ENCODE peak calls at places on chromosomes 13 and 19, in six cellular contexts. B, J, W, X, E and T are unnamed samples.

GRCh38 chr19:15101479-15102082 is 5.6 kb upstream of the SYDE1 start:
- DNase-seq in B (peak; percentile 67), J (peak; percentile 76), W (peak; percentile 66), X (no peak), E (peak; percentile 57), T (peak; percentile 78)

GRCh38 chr19:52170863-52171320 is 529 bp downstream of the ZNF836 start:
- DNase-seq in B (peak; percentile 2), J (peak; percentile 24), W (no peak), X (no peak), E (no peak), T (no peak)

GRCh38 chr19:17205237-17206140 is 9.7 kb upstream of the USE1 start:
- DNase-seq in B (peak; percentile 72), J (peak; percentile 78), W (peak; percentile 76), X (no peak), E (peak; percentile 77), T (peak; percentile 77)

GRCh38 chr19:709196-709964 is 645 bp downstream of the PALM start:
- DNase-seq in B (no peak), J (no peak), W (no peak), X (no peak), E (no peak), T (no peak)

GRCh38 chr19:56639217-56639616 is 3.7 kb upstream of the SMIM17 start:
- DNase-seq in B (peak; percentile 5), J (no peak), W (peak; percentile 21), X (no peak), E (peak; percentile 14), T (peak; percentile 13)

GRCh38 chr13:91165758-91166157 is 181.7 kb upstream of the MIR17HG start:
- DNase-seq in B (no peak), J (no peak), W (no peak), X (no peak), E (no peak), T (no peak)

GRCh38 chr13:41960700-41961697 is at the start of gene VWA8:
- DNase-seq in B (peak; percentile 84), J (peak; percentile 89), W (peak; percentile 85), X (peak; percentile 55), E (peak; percentile 88), T (peak; percentile 72)

GRCh38 chr13:98751397-98752110 is 918 bp downstream of the SLC15A1 start:
- DNase-seq in B (peak; percentile 42), J (no peak), W (peak; percentile 21), X (no peak), E (no peak), T (no peak)

GRCh38 chr19:12938536-12939291 is at the start of gene CALR:
- DNase-seq in B (peak; percentile 33), J (peak; percentile 55), W (peak; percentile 43), X (no peak), E (peak; percentile 79), T (peak; percentile 64)

GRCh38 chr13:90686438-90686837 is 661.0 kb upstream of the MIR17HG start:
- DNase-seq in B (peak; percentile 91), J (no peak), W (peak; percentile 71), X (no peak), E (no peak), T (peak; percentile 9)